ENCODE peak calls at places on chromosomes 6 and 20, in nine cellular contexts. P, X, T, J, F, R, B, H and O are unnamed samples.

GRCh38 chr6:18600236-18600635 is 213.1 kb downstream of the RNF144B start:
- DNase-seq in P (no peak), X (no peak), T (no peak), J (no peak), F (no peak), R (no peak), B (no peak), H (no peak), O (no peak)

GRCh38 chr6:78810698-78811097 is 56.7 kb upstream of the IRAK1BP1 start:
- DNase-seq in P (peak), X (no peak), T (no peak), J (no peak), F (peak), R (no peak), B (no peak), H (no peak), O (no peak)

GRCh38 chr6:37657117-37657886 is 40.4 kb downstream of the MDGA1 start:
- DNase-seq in P (no peak), X (no peak), T (no peak), J (peak), F (peak), R (no peak), B (no peak), H (no peak), O (peak)

GRCh38 chr6:41073968-41074691 is 1.4 kb downstream of the NFYA start:
- DNase-seq in P (no peak), X (no peak), T (no peak), J (no peak), F (peak), R (no peak), B (no peak), H (no peak), O (peak)

GRCh38 chr6:112910256-112910655 is 563.1 kb downstream of the RFPL4B start:
- DNase-seq in P (no peak), X (no peak), T (no peak), J (no peak), F (peak), R (no peak), B (no peak), H (no peak), O (no peak)

GRCh38 chr6:158073776-158074175 is 92.1 kb downstream of the SYNJ2 start:
- DNase-seq in P (no peak), X (no peak), T (peak), J (no peak), F (no peak), R (no peak), B (no peak), H (no peak), O (no peak)

GRCh38 chr6:90663873-90664272 is 77.0 kb upstream of the MAP3K7 start:
- DNase-seq in P (no peak), X (no peak), T (no peak), J (no peak), F (no peak), R (no peak), B (no peak), H (no peak), O (no peak)

GRCh38 chr6:84892666-84893065 is 128.3 kb upstream of the TBX18 start:
- DNase-seq in P (peak), X (no peak), T (no peak), J (no peak), F (peak), R (no peak), B (no peak), H (no peak), O (no peak)

GRCh38 chr6:63927538-63927937 is 291.9 kb downstream of the PHF3 start:
- DNase-seq in P (no peak), X (no peak), T (no peak), J (no peak), F (no peak), R (no peak), B (no peak), H (no peak), O (no peak)

GRCh38 chr6:109045423-109046012 is 49.1 kb downstream of the SESN1 start:
- DNase-seq in P (no peak), X (no peak), T (no peak), J (no peak), F (no peak), R (no peak), B (no peak), H (no peak), O (no peak)

GRCh38 chr6:43395822-43396221 is 26.4 kb upstream of the ZNF318 start:
- DNase-seq in P (no peak), X (no peak), T (no peak), J (no peak), F (no peak), R (no peak), B (no peak), H (no peak), O (no peak)

GRCh38 chr6:136212616-136213396 is 37.3 kb downstream of the MTFR2 start:
- DNase-seq in P (no peak), X (no peak), T (no peak), J (no peak), F (no peak), R (no peak), B (no peak), H (no peak), O (no peak)

GRCh38 chr6:56714982-56715456 is 72.3 kb upstream of the DST start:
- DNase-seq in P (no peak), X (no peak), T (no peak), J (peak), F (peak), R (no peak), B (no peak), H (no peak), O (peak)

GRCh38 chr20:47272893-47273590 is 83.5 kb downstream of the ZMYND8 start:
- DNase-seq in P (no peak), X (peak), T (peak), J (peak), F (peak), R (peak), B (peak), H (peak), O (peak)

GRCh38 chr6:42166444-42167141 is 6.6 kb upstream of the GUCA1A start:
- DNase-seq in P (peak), X (peak), T (peak), J (peak), F (peak), R (peak), B (peak), H (peak), O (peak)

GRCh38 chr20:52494244-52494643 is 302.7 kb upstream of the ZFP64 start:
- DNase-seq in P (peak), X (peak), T (peak), J (peak), F (peak), R (no peak), B (no peak), H (peak), O (peak)

GRCh38 chr20:45487231-45487635 is 17.7 kb downstream of the WFDC2 start:
- DNase-seq in P (no peak), X (no peak), T (no peak), J (no peak), F (no peak), R (no peak), B (no peak), H (no peak), O (no peak)

GRCh38 chr20:58722379-58722778 is 29.8 kb downstream of the NPEPL1 start:
- DNase-seq in P (no peak), X (no peak), T (peak), J (no peak), F (no peak), R (no peak), B (no peak), H (no peak), O (no peak)

GRCh38 chr20:58457083-58457680 is 58.0 kb downstream of the APCDD1L start:
- DNase-seq in P (peak), X (no peak), T (no peak), J (peak), F (peak), R (no peak), B (no peak), H (peak), O (peak)

GRCh38 chr20:33789109-33789857 is 21.9 kb upstream of the CHMP4B start:
- DNase-seq in P (peak), X (no peak), T (no peak), J (peak), F (peak), R (no peak), B (peak), H (peak), O (peak)

GRCh38 chr20:7015257-7015656 is 247.8 kb downstream of the BMP2 start:
- DNase-seq in P (no peak), X (no peak), T (no peak), J (no peak), F (no peak), R (no peak), B (no peak), H (no peak), O (no peak)

GRCh38 chr6:12294851-12295536 is 4.8 kb downstream of the EDN1 start:
- DNase-seq in P (no peak), X (no peak), T (no peak), J (no peak), F (no peak), R (no peak), B (no peak), H (no peak), O (no peak)

GRCh38 chr20:43379239-43379917 is 78.3 kb upstream of the SRSF6 start:
- DNase-seq in P (peak), X (no peak), T (no peak), J (no peak), F (peak), R (no peak), B (no peak), H (peak), O (peak)

GRCh38 chr6:3749390-3749978 is 2.0 kb downstream of the PXDC1 start:
- DNase-seq in P (no peak), X (no peak), T (no peak), J (no peak), F (no peak), R (no peak), B (peak), H (no peak), O (no peak)

GRCh38 chr20:52622086-52622485 is 350.1 kb upstream of the TSHZ2 start:
- DNase-seq in P (peak), X (no peak), T (no peak), J (no peak), F (no peak), R (no peak), B (no peak), H (no peak), O (no peak)